ENCODE peak calls at places on chromosomes 12 and 14, in eight cellular contexts. L, I, Y, Z, E, H, P and W are unnamed samples.

GRCh38 chr14:54048736-54049135 is 92.1 kb upstream of the BMP4 start:
- DNase-seq in L (no peak), I (no peak), Y (no peak), Z (no peak), E (no peak), H (no peak), P (no peak), W (no peak)

GRCh38 chr12:121804417-121805111 is 755 bp downstream of the SETD1B start:
- DNase-seq in L (no peak), I (no peak), Y (peak), Z (peak), E (peak), H (no peak), P (no peak), W (peak)

GRCh38 chr12:48810817-48811453 is 7.4 kb upstream of the CACNB3 start:
- DNase-seq in L (no peak), I (no peak), Y (no peak), Z (no peak), E (no peak), H (peak), P (peak), W (no peak)

GRCh38 chr12:49553512-49554088 is 14.3 kb downstream of the MCRS1 start:
- DNase-seq in L (peak), I (peak), Y (no peak), Z (peak), E (no peak), H (peak), P (no peak), W (peak)

GRCh38 chr14:94004015-94004414 is 6.9 kb downstream of the CCDC197 start:
- DNase-seq in L (no peak), I (no peak), Y (no peak), Z (no peak), E (no peak), H (no peak), P (no peak), W (no peak)

GRCh38 chr12:7066596-7066995 is 6.1 kb downstream of the C1S start:
- DNase-seq in L (no peak), I (no peak), Y (no peak), Z (no peak), E (no peak), H (no peak), P (no peak), W (no peak)

GRCh38 chr14:105091335-105092123 is 26.3 kb upstream of the GPR132 start:
- DNase-seq in L (no peak), I (no peak), Y (no peak), Z (peak), E (no peak), H (no peak), P (no peak), W (peak)

GRCh38 chr12:103751600-103751999 is 89.4 kb downstream of the NT5DC3 start:
- DNase-seq in L (no peak), I (no peak), Y (no peak), Z (no peak), E (no peak), H (peak), P (peak), W (no peak)

GRCh38 chr12:69071091-69071370 is 138.1 kb upstream of the CPM start:
- DNase-seq in L (no peak), I (no peak), Y (no peak), Z (peak), E (no peak), H (peak), P (no peak), W (peak)

GRCh38 chr12:102954143-102954542 is 3.3 kb upstream of the ASCL1 start:
- DNase-seq in L (no peak), I (no peak), Y (no peak), Z (no peak), E (no peak), H (no peak), P (no peak), W (no peak)

GRCh38 chr12:58513866-58514265 is 406.4 kb downstream of the LRIG3 start:
- DNase-seq in L (no peak), I (no peak), Y (no peak), Z (no peak), E (no peak), H (no peak), P (no peak), W (no peak)

GRCh38 chr12:93894391-93895095 is 217.4 kb downstream of the CRADD start:
- DNase-seq in L (no peak), I (no peak), Y (peak), Z (no peak), E (no peak), H (peak), P (peak), W (no peak)

GRCh38 chr14:74946659-74947281 is 8.6 kb downstream of the PGF start:
- DNase-seq in L (no peak), I (no peak), Y (no peak), Z (no peak), E (no peak), H (no peak), P (no peak), W (no peak)